ENCODE peak calls at places on chromosomes 4 and X, in eight cellular contexts. Z, Y, D, O, I, U, F and V are unnamed samples.

GRCh38 chr4:69096111-69096656 is at the start of gene UGT2B7:
- DNase-seq in Z (no peak), Y (no peak), D (no peak), O (no peak), I (no peak), U (no peak), F (no peak), V (peak; percentile 31)

GRCh38 chr4:143626134-143626859 is 74.2 kb downstream of the FREM3 start:
- DNase-seq in Z (no peak), Y (no peak), D (peak; percentile 63), O (peak; percentile 79), I (peak; percentile 83), U (peak; percentile 76), F (peak; percentile 84), V (no peak)

GRCh38 chr4:153522800-153523089 is 56.6 kb downstream of the TMEM131L start:
- DNase-seq in Z (no peak), Y (no peak), D (no peak), O (no peak), I (no peak), U (no peak), F (no peak), V (no peak)

GRCh38 chr4:2512396-2513135 is 23.9 kb upstream of the FAM193A start:
- DNase-seq in Z (no peak), Y (no peak), D (no peak), O (no peak), I (no peak), U (no peak), F (no peak), V (no peak)

GRCh38 chr4:1500966-1501753 is 94.9 kb upstream of the NKX1-1 start:
- DNase-seq in Z (no peak), Y (no peak), D (no peak), O (peak; percentile 13), I (no peak), U (no peak), F (no peak), V (no peak)

GRCh38 chr4:171648926-171649325 is 164.3 kb upstream of the GALNTL6 start:
- DNase-seq in Z (no peak), Y (no peak), D (no peak), O (no peak), I (no peak), U (no peak), F (no peak), V (no peak)

GRCh38 chrX:97563531-97564133 is 679.9 kb downstream of the RPA4 start:
- DNase-seq in Z (peak; percentile 27), Y (peak; percentile 74), D (peak; percentile 78), O (no peak), I (peak; percentile 77), U (no peak), F (peak; percentile 53), V (peak; percentile 1)

GRCh38 chr4:86847576-86847975 is 1.6 kb downstream of the SLC10A6 start:
- DNase-seq in Z (no peak), Y (no peak), D (peak; percentile 15), O (no peak), I (no peak), U (no peak), F (no peak), V (no peak)

GRCh38 chr4:10608501-10609219 is 75.9 kb downstream of the CLNK start:
- DNase-seq in Z (no peak), Y (no peak), D (no peak), O (no peak), I (no peak), U (no peak), F (no peak), V (no peak)

GRCh38 chr4:74370912-74371311 is 6.0 kb downstream of the EREG start:
- DNase-seq in Z (peak; percentile 20), Y (peak; percentile 52), D (peak; percentile 75), O (no peak), I (peak; percentile 82), U (no peak), F (no peak), V (peak; percentile 42)

GRCh38 chr4:5146248-5146647 is 95.0 kb downstream of the STK32B start:
- DNase-seq in Z (no peak), Y (no peak), D (no peak), O (no peak), I (no peak), U (no peak), F (no peak), V (no peak)

GRCh38 chr4:81375745-81376144 is 96.0 kb downstream of the RASGEF1B start:
- DNase-seq in Z (no peak), Y (no peak), D (no peak), O (no peak), I (no peak), U (no peak), F (no peak), V (no peak)

GRCh38 chr4:108398326-108398725 is 222.1 kb upstream of the RPL34 start:
- DNase-seq in Z (no peak), Y (no peak), D (no peak), O (no peak), I (no peak), U (no peak), F (no peak), V (no peak)

GRCh38 chrX:86066998-86067397 is 19.6 kb upstream of the CHM start:
- DNase-seq in Z (no peak), Y (peak; percentile 31), D (no peak), O (no peak), I (no peak), U (no peak), F (no peak), V (no peak)

GRCh38 chr4:179125870-179126269 is 1683.6 kb upstream of the AGA start:
- DNase-seq in Z (no peak), Y (no peak), D (no peak), O (no peak), I (no peak), U (no peak), F (no peak), V (no peak)

GRCh38 chr4:7124643-7125442 is 57.0 kb upstream of the GRPEL1 start:
- DNase-seq in Z (peak; percentile 55), Y (peak; percentile 51), D (peak; percentile 96), O (peak; percentile 70), I (peak; percentile 97), U (peak; percentile 81), F (peak; percentile 91), V (peak; percentile 35)

GRCh38 chr4:184705692-184706091 is 28.2 kb downstream of the CENPU start:
- DNase-seq in Z (no peak), Y (no peak), D (no peak), O (no peak), I (no peak), U (no peak), F (no peak), V (no peak)

GRCh38 chrX:30504309-30504708 is 73.3 kb downstream of the TASL start:
- DNase-seq in Z (peak; percentile 20), Y (peak; percentile 40), D (peak; percentile 38), O (no peak), I (peak; percentile 56), U (no peak), F (no peak), V (no peak)

GRCh38 chr4:119984998-119985397 is 81.7 kb downstream of the MAD2L1 start:
- DNase-seq in Z (no peak), Y (no peak), D (no peak), O (no peak), I (no peak), U (no peak), F (no peak), V (no peak)

GRCh38 chr4:155208258-155209054 is at the start of gene NPY2R:
- DNase-seq in Z (no peak), Y (no peak), D (no peak), O (peak; percentile 39), I (no peak), U (no peak), F (no peak), V (no peak)

GRCh38 chr4:8639021-8639420 is 46.5 kb downstream of the CPZ start:
- DNase-seq in Z (no peak), Y (no peak), D (no peak), O (no peak), I (no peak), U (no peak), F (no peak), V (no peak)

GRCh38 chrX:33134164-33134563 is 77.2 kb downstream of the DMD start:
- DNase-seq in Z (no peak), Y (no peak), D (no peak), O (no peak), I (no peak), U (no peak), F (no peak), V (no peak)

GRCh38 chr4:94595880-94596483 is 144.2 kb downstream of the PDLIM5 start:
- DNase-seq in Z (peak; percentile 15), Y (peak; percentile 55), D (peak; percentile 74), O (no peak), I (peak; percentile 82), U (no peak), F (no peak), V (peak; percentile 27)

GRCh38 chrX:93673869-93674271 is at the start of gene FAM133A:
- DNase-seq in Z (peak; percentile 88), Y (no peak), D (peak; percentile 76), O (no peak), I (peak; percentile 6), U (no peak), F (no peak), V (peak; percentile 4)